ENCODE peak calls at places on chromosome 3, in nine cellular contexts. X, L, E, S, Q, G, M, U and D are unnamed samples.

GRCh38 chr3:12954891-12955650 is 113.7 kb upstream of the RPL32 start:
- DNase-seq in M (peak; percentile 95), G (no peak), U (peak; percentile 75), E (peak; percentile 50), L (no peak), S (peak; percentile 83), Q (no peak), X (peak; percentile 89), D (no peak)

GRCh38 chr3:50352762-50353161 is 2.1 kb downstream of the CYB561D2 start:
- DNase-seq in E (no peak), Q (no peak), U (no peak), L (no peak), S (no peak), X (no peak), M (no peak), G (peak; percentile 47), D (no peak)

GRCh38 chr3:30750967-30751366 is 143.5 kb downstream of the GADL1 start:
- DNase-seq in S (no peak), L (no peak), G (no peak), Q (peak; percentile 59), E (no peak), X (no peak), U (no peak), M (no peak), D (no peak)

GRCh38 chr3:145243875-145244274 is 917.1 kb downstream of the PLOD2 start:
- DNase-seq in S (no peak), G (no peak), E (no peak), U (no peak), M (no peak), L (no peak), X (no peak), Q (no peak), D (peak; percentile 37)

GRCh38 chr3:98021821-98022220 is 13.3 kb downstream of the GABRR3 start:
- DNase-seq in E (no peak), Q (no peak), U (no peak), L (peak; percentile 47), M (no peak), G (no peak), X (no peak), S (no peak), D (peak; percentile 20)

GRCh38 chr3:187130346-187131066 is 8.8 kb downstream of the RPL39L start:
- DNase-seq in Q (no peak), L (no peak), M (no peak), G (no peak), U (no peak), X (no peak), E (no peak), S (no peak), D (peak; percentile 10)

GRCh38 chr3:134029734-134030381 is at the start of gene SLCO2A1:
- DNase-seq in L (peak; percentile 81), U (no peak), Q (peak; percentile 86), S (peak; percentile 39), X (peak; percentile 91), M (no peak), G (peak; percentile 12), E (peak; percentile 29), D (no peak)

GRCh38 chr3:12154151-12154550 is 4.6 kb downstream of the TIMP4 start:
- DNase-seq in M (no peak), U (no peak), E (no peak), L (no peak), S (no peak), Q (no peak), X (no peak), G (no peak), D (no peak)

GRCh38 chr3:16171009-16171408 is 3.5 kb upstream of the GALNT15 start:
- DNase-seq in G (no peak), S (no peak), Q (no peak), E (no peak), U (no peak), L (no peak), X (no peak), M (no peak), D (no peak)

GRCh38 chr3:51361746-51362145 is 23.3 kb upstream of the MANF start:
- DNase-seq in G (no peak), Q (no peak), L (no peak), U (no peak), S (no peak), E (no peak), X (no peak), M (no peak), D (no peak)

GRCh38 chr3:13027154-13027553 is 46.1 kb downstream of the IQSEC1 start:
- DNase-seq in Q (peak; percentile 86), L (peak; percentile 35), G (no peak), U (no peak), S (no peak), M (no peak), E (no peak), X (peak; percentile 52), D (no peak)

GRCh38 chr3:124329723-124330122 is 337.8 kb upstream of the ROPN1 start:
- DNase-seq in G (no peak), Q (peak; percentile 30), L (no peak), M (no peak), X (no peak), E (no peak), S (no peak), U (no peak), D (no peak)

GRCh38 chr3:47370887-47371697 is 9.7 kb upstream of the PTPN23 start:
- DNase-seq in S (no peak), X (no peak), Q (peak; percentile 79), M (no peak), U (no peak), G (peak; percentile 30), E (no peak), L (peak; percentile 16), D (no peak)

DNA sequence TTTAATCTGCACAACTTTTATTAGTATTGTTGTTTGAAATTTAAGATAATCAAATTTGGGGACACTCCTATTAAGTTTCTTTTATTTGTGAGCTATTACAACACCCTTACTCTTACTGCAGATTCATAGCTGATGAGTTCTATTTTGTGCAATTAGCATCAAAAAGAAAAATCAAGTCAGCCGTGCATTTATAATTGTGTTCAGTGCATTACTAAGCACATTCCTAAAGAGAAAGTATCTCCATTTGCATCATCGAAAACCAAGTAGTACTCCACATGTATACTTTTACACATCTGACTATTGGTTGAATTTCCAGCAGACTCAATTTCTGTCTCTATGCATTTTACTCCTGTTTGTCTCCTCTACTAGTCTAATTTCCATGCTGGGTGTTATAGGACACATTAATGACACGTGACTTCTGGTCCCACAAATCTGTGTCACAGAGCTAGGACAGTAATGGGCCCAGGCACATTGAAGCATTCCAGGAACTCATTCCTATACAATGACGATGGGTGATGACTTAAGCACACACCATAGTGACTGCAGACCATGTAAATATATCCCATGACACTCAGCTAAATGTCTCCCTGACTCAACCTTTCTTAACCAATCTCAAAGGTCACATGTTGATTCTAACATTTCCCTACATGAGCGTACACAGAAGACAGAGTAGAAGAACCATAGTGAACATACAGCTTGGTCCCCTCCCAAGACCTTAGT is 477.5 kb downstream of the LPP start:
- DNase-seq in M (no peak), Q (no peak), X (no peak), E (no peak), G (no peak), L (no peak), U (no peak), S (no peak), D (peak; percentile 68)
- H3K27ac ChIP-seq in M (peak overlapping the region; percentile 28), Q (no peak overlapping the region), X (no peak overlapping the region), E (no peak overlapping the region), G (no peak overlapping the region), L (no peak overlapping the region), U (no peak overlapping the region), S (no peak overlapping the region), D (peak overlapping the region; percentile 86)

GRCh38 chr3:183178833-183179549 is 16.5 kb upstream of the LAMP3 start:
- DNase-seq in L (peak; percentile 64), E (peak; percentile 35), X (no peak), G (peak; percentile 36), Q (peak; percentile 87), U (no peak), M (no peak), S (peak; percentile 31), D (no peak)
- TF ChIP-seq CTCF in L (peak; percentile 35), E (no peak), X (no peak), G (peak; percentile 21), Q (peak; percentile 61), U (no peak), M (no peak), S (no peak), D (no peak)

DNA sequence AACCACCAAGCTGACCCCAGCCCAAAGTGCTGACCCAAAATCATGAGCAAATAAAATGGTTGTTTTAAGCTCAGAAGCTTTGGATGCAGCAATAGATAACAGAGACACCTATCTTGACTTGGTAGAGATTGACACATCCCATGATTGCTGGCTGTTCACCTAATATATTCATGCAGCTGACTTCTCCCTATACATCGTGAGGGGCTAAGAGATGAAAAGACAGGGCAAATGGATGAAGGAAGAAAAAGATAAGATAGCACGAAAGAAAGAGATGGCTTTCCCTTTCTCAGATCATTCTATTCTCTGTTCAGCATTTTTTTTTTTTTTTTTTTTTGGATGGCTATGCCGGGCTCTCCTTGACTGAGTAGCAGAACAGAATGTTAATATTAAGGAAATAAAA is 141.5 kb upstream of the ADAMTS9 start:
- DNase-seq in U (no peak), L (no peak), G (no peak), Q (no peak), E (no peak), X (no peak), S (no peak), M (no peak), D (no peak)
- H3K27ac ChIP-seq in U (no peak overlapping the region), L (no peak overlapping the region), G (no peak overlapping the region), Q (no peak overlapping the region), E (no peak overlapping the region), X (no peak overlapping the region), S (no peak overlapping the region), M (no peak overlapping the region), D (no peak overlapping the region)

DNA sequence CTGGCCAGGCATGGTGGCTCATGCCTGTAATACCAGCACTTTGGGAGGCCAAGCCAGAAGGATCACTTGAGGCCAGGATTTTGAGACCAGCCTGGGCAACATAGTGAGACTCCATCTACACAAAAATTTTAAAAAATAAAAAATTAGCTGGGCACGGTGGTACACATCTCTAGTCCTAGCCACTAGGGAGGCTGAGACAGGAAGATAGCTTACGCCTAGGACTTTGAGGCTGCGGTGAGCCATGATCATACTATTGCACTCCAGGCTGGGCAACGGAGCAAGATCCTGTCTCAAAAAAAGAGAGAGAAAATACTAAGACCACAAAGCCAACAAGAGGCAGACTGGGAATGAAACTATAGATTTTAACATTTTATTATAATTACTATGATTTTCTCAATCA is 4.1 kb downstream of the MB21D2 start:
- DNase-seq in M (no peak), Q (no peak), X (no peak), G (no peak), S (no peak), E (no peak), U (no peak), L (no peak), D (no peak)
- TF ChIP-seq CTCF in M (no peak), Q (no peak), X (no peak), G (no peak), S (no peak), E (no peak), U (no peak), L (no peak), D (no peak)

DNA sequence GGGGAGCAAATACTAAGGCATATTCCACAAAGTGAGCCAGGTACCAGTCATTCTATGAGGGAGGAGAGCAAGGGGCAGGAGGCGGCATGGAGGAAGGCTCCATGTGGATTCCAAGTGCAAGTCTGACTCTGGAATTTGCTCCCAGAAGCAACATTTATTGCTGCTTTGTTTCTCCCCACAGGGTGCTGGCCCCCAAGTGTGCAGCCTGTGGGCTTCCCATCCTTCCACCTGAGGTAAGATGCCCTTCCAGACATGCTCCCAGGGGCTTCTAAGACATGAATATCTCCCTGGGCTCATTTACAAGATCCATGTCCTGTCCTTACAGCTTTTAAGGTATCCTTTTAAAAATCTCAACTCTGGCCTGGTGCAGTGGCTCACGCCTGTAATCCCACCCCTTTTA is 15.9 kb upstream of the SACM1L start:
- DNase-seq in M (no peak), L (no peak), U (no peak), Q (peak; percentile 95), G (no peak), E (no peak), S (no peak), X (no peak), D (no peak)
- H3K27ac ChIP-seq in M (no peak overlapping the region), L (no peak overlapping the region), U (no peak overlapping the region), Q (no peak overlapping the region), G (no peak overlapping the region), E (no peak overlapping the region), S (no peak overlapping the region), X (no peak overlapping the region), D (no peak overlapping the region)